ENCODE peak calls at places on chromosome 5, in five cellular contexts. One of them, this sample, is unnamed.

GRCh38 chr5:143063175-143063970 is 293.2 kb downstream of the ARHGAP26 start:
- DNase-seq in tibial artery: peak
- DNase-seq in CD8-positive, alpha-beta T cell: no peak
- DNase-seq in NB4: no peak
- DNase-seq in coronary artery: no peak
- DNase-seq in this sample: no peak

GRCh38 chr5:134255418-134256150 is 29.7 kb upstream of the PPP2CA start:
- DNase-seq in NB4: no peak
- DNase-seq in tibial artery: no peak
- DNase-seq in coronary artery: no peak
- DNase-seq in CD8-positive, alpha-beta T cell: no peak
- DNase-seq in this sample: no peak

GRCh38 chr5:176533390-176533789 is 3.8 kb downstream of the RNF44 start:
- DNase-seq in coronary artery: no peak
- DNase-seq in CD8-positive, alpha-beta T cell: no peak
- DNase-seq in tibial artery: no peak
- DNase-seq in NB4: peak
- DNase-seq in this sample: no peak

GRCh38 chr5:159735749-159736660 is 180.3 kb upstream of the ADRA1B start:
- DNase-seq in coronary artery: no peak
- DNase-seq in NB4: no peak
- DNase-seq in CD8-positive, alpha-beta T cell: no peak
- DNase-seq in tibial artery: no peak
- DNase-seq in this sample: peak

GRCh38 chr5:164597293-164597900 is 1092.0 kb downstream of the MAT2B start:
- DNase-seq in tibial artery: no peak
- DNase-seq in CD8-positive, alpha-beta T cell: no peak
- DNase-seq in NB4: peak
- DNase-seq in coronary artery: no peak
- DNase-seq in this sample: no peak

GRCh38 chr5:56951131-56951945 is 585 bp downstream of the MIER3 start:
- DNase-seq in CD8-positive, alpha-beta T cell: no peak
- DNase-seq in NB4: peak
- DNase-seq in tibial artery: peak
- DNase-seq in coronary artery: peak
- DNase-seq in this sample: no peak

GRCh38 chr5:140038373-140038957 is 4.6 kb downstream of the NRG2 start:
- DNase-seq in NB4: no peak
- DNase-seq in CD8-positive, alpha-beta T cell: no peak
- DNase-seq in coronary artery: no peak
- DNase-seq in tibial artery: no peak
- DNase-seq in this sample: no peak

GRCh38 chr5:138975098-138975847 is 100.1 kb upstream of the LRRTM2 start:
- DNase-seq in CD8-positive, alpha-beta T cell: no peak
- DNase-seq in NB4: peak
- DNase-seq in coronary artery: no peak
- DNase-seq in tibial artery: no peak
- DNase-seq in this sample: no peak

GRCh38 chr5:64635056-64635686 is 55.1 kb upstream of the SHISAL2B start:
- DNase-seq in tibial artery: no peak
- DNase-seq in CD8-positive, alpha-beta T cell: no peak
- DNase-seq in NB4: peak
- DNase-seq in coronary artery: no peak
- DNase-seq in this sample: no peak

GRCh38 chr5:119187776-119188529 is 117.1 kb downstream of the DMXL1 start:
- DNase-seq in tibial artery: no peak
- DNase-seq in coronary artery: no peak
- DNase-seq in CD8-positive, alpha-beta T cell: peak
- DNase-seq in NB4: no peak
- DNase-seq in this sample: no peak

GRCh38 chr5:165735388-165735787 is 2230.0 kb downstream of the MAT2B start:
- DNase-seq in coronary artery: no peak
- DNase-seq in CD8-positive, alpha-beta T cell: no peak
- DNase-seq in tibial artery: no peak
- DNase-seq in NB4: no peak
- DNase-seq in this sample: no peak

GRCh38 chr5:163821142-163821541 is 315.7 kb downstream of the MAT2B start:
- DNase-seq in CD8-positive, alpha-beta T cell: no peak
- DNase-seq in coronary artery: no peak
- DNase-seq in tibial artery: no peak
- DNase-seq in NB4: peak
- DNase-seq in this sample: no peak

GRCh38 chr5:73625905-73626811 is at the start of gene ARHGEF28:
- DNase-seq in coronary artery: peak
- DNase-seq in NB4: peak
- DNase-seq in tibial artery: peak
- DNase-seq in CD8-positive, alpha-beta T cell: peak
- DNase-seq in this sample: no peak

GRCh38 chr5:157877821-157878220 is 18.9 kb upstream of the CLINT1 start:
- DNase-seq in NB4: no peak
- DNase-seq in coronary artery: no peak
- DNase-seq in tibial artery: no peak
- DNase-seq in CD8-positive, alpha-beta T cell: no peak
- DNase-seq in this sample: no peak

This sample was measured in esophagus muscularis mucosa.